ENCODE peak calls at places on chromosomes 7 and 10, in four cellular contexts. I is stimulated activated CD4-positive, alpha-beta T cell treated with anti-CD3 and anti-CD28 coated beads, Interleukin-4, amount 100 ng/mL, for 48 hours; B is Karpas-422; E is choroid plexus epithelial cell. Y is an unnamed sample.

GRCh38 chr10:99234067-99234738 is 1.4 kb downstream of the HPSE2 start:
- DNase-seq in I (peak; percentile 31), B (peak; percentile 88), E (peak; percentile 47), Y (no peak)

GRCh38 chr7:150453186-150453585 is 2.8 kb downstream of the GIMAP8 start:
- DNase-seq in B (no peak), I (no peak), E (no peak), Y (no peak)

GRCh38 chr10:114822771-114823463 is 1.3 kb downstream of the FHIP2A start:
- DNase-seq in B (peak; percentile 46), I (no peak), E (peak; percentile 74), Y (no peak)

GRCh38 chr7:464177-464711 is 55.4 kb downstream of the PDGFA start:
- DNase-seq in B (no peak), I (no peak), E (no peak), Y (peak; percentile 46)

GRCh38 chr7:120070201-120070600 is 202.8 kb upstream of the KCND2 start:
- DNase-seq in I (no peak), E (no peak), B (no peak), Y (no peak)

GRCh38 chr10:113087082-113088029 is 137.3 kb downstream of the TCF7L2 start:
- DNase-seq in B (no peak), E (peak; percentile 100), I (no peak), Y (no peak)

GRCh38 chr7:55509322-55509721 is 63.0 kb downstream of the VOPP1 start:
- DNase-seq in E (peak; percentile 93), B (no peak), I (no peak), Y (no peak)

GRCh38 chr7:83957333-83957732 is 237.3 kb downstream of the SEMA3A start:
- DNase-seq in I (no peak), E (peak; percentile 77), B (no peak), Y (no peak)

GRCh38 chr10:113866551-113867394 is 12.3 kb downstream of the NHLRC2 start:
- DNase-seq in I (no peak), B (no peak), E (no peak), Y (no peak)

GRCh38 chr10:48509061-48509772 is 95.7 kb downstream of the ARHGAP22 start:
- DNase-seq in I (no peak), B (no peak), E (no peak), Y (no peak)

GRCh38 chr10:17219024-17219423 is 9.0 kb upstream of the VIM start:
- DNase-seq in I (no peak), E (no peak), B (no peak), Y (no peak)

GRCh38 chr7:29951206-29951605 is 38.4 kb downstream of the SCRN1 start:
- DNase-seq in E (no peak), I (no peak), B (no peak), Y (no peak)

GRCh38 chr7:28588606-28589005 is 176.3 kb downstream of the CREB5 start:
- DNase-seq in E (no peak), I (no peak), B (no peak), Y (no peak)

GRCh38 chr7:35241884-35242283 is 12.0 kb downstream of the TBX20 start:
- DNase-seq in B (no peak), I (no peak), E (peak; percentile 24), Y (no peak)

GRCh38 chr7:4665661-4666060 is 16.4 kb upstream of the FOXK1 start:
- DNase-seq in I (no peak), B (no peak), E (peak; percentile 96), Y (no peak)

GRCh38 chr7:127667017-127667670 is 15.2 kb downstream of the SND1 start:
- DNase-seq in B (no peak), E (peak; percentile 58), I (no peak), Y (no peak)

GRCh38 chr7:154631162-154631561 is 371.8 kb downstream of the PAXIP1 start:
- DNase-seq in B (no peak), E (no peak), I (no peak), Y (no peak)

GRCh38 chr10:119135517-119135890 is 30.0 kb downstream of the SFXN4 start:
- DNase-seq in E (peak; percentile 83), B (no peak), I (no peak), Y (no peak)

GRCh38 chr10:27745719-27746363 is at the start of gene MKX:
- DNase-seq in I (no peak), B (no peak), E (no peak), Y (peak; percentile 93)